ENCODE peak calls at places on chromosomes 6 and 20, in nine cellular contexts. One of them, this sample, is unnamed.

GRCh38 chr6:87830834-87831374 is 128.9 kb upstream of the AKIRIN2 start:
- DNase-seq in lower leg skin: no peak
- DNase-seq in frontal cortex: no peak
- DNase-seq in ecto neural progenitor cell: no peak
- DNase-seq in G401: no peak
- DNase-seq in activated CD8-positive, alpha-beta memory T cell treated with anti-CD3 and anti-CD28 coated beads for 48 hours: no peak
- DNase-seq in progenitor cell of endocrine pancreas: no peak
- DNase-seq in aorta: no peak
- DNase-seq in activated naive CD4-positive, alpha-beta T cell treated with anti-CD3 and anti-CD28 coated beads, Interleukin-2, amount 50 U/mL, for 72 hours: no peak
- DNase-seq in this sample: no peak

GRCh38 chr6:8219352-8219943 is 117.1 kb upstream of the EEF1E1 start:
- DNase-seq in activated CD8-positive, alpha-beta memory T cell treated with anti-CD3 and anti-CD28 coated beads for 48 hours: no peak
- DNase-seq in lower leg skin: peak
- DNase-seq in activated naive CD4-positive, alpha-beta T cell treated with anti-CD3 and anti-CD28 coated beads, Interleukin-2, amount 50 U/mL, for 72 hours: no peak
- DNase-seq in frontal cortex: peak
- DNase-seq in progenitor cell of endocrine pancreas: no peak
- DNase-seq in aorta: no peak
- DNase-seq in G401: peak
- DNase-seq in ecto neural progenitor cell: no peak
- DNase-seq in this sample: no peak

GRCh38 chr6:104597541-104598050 is 262.1 kb downstream of the HACE1 start:
- DNase-seq in G401: peak
- DNase-seq in lower leg skin: no peak
- DNase-seq in ecto neural progenitor cell: no peak
- DNase-seq in frontal cortex: no peak
- DNase-seq in progenitor cell of endocrine pancreas: no peak
- DNase-seq in activated CD8-positive, alpha-beta memory T cell treated with anti-CD3 and anti-CD28 coated beads for 48 hours: no peak
- DNase-seq in aorta: no peak
- DNase-seq in activated naive CD4-positive, alpha-beta T cell treated with anti-CD3 and anti-CD28 coated beads, Interleukin-2, amount 50 U/mL, for 72 hours: no peak
- DNase-seq in this sample: no peak

GRCh38 chr6:152983637-152984386 is 971 bp upstream of the FBXO5 start:
- DNase-seq in lower leg skin: peak
- DNase-seq in ecto neural progenitor cell: peak
- DNase-seq in activated CD8-positive, alpha-beta memory T cell treated with anti-CD3 and anti-CD28 coated beads for 48 hours: peak
- DNase-seq in G401: peak
- DNase-seq in activated naive CD4-positive, alpha-beta T cell treated with anti-CD3 and anti-CD28 coated beads, Interleukin-2, amount 50 U/mL, for 72 hours: peak
- DNase-seq in progenitor cell of endocrine pancreas: peak
- DNase-seq in frontal cortex: no peak
- DNase-seq in aorta: peak
- DNase-seq in this sample: peak

GRCh38 chr6:36404164-36404563 is 16.7 kb upstream of the ETV7 start:
- DNase-seq in activated naive CD4-positive, alpha-beta T cell treated with anti-CD3 and anti-CD28 coated beads, Interleukin-2, amount 50 U/mL, for 72 hours: no peak
- DNase-seq in ecto neural progenitor cell: no peak
- DNase-seq in aorta: no peak
- DNase-seq in activated CD8-positive, alpha-beta memory T cell treated with anti-CD3 and anti-CD28 coated beads for 48 hours: no peak
- DNase-seq in G401: no peak
- DNase-seq in progenitor cell of endocrine pancreas: no peak
- DNase-seq in lower leg skin: no peak
- DNase-seq in frontal cortex: no peak
- DNase-seq in this sample: no peak

GRCh38 chr6:31728767-31729514 is at the start of gene DDAH2:
- DNase-seq in activated naive CD4-positive, alpha-beta T cell treated with anti-CD3 and anti-CD28 coated beads, Interleukin-2, amount 50 U/mL, for 72 hours: no peak
- DNase-seq in frontal cortex: no peak
- DNase-seq in activated CD8-positive, alpha-beta memory T cell treated with anti-CD3 and anti-CD28 coated beads for 48 hours: no peak
- DNase-seq in G401: no peak
- DNase-seq in lower leg skin: peak
- DNase-seq in aorta: peak
- DNase-seq in progenitor cell of endocrine pancreas: no peak
- DNase-seq in ecto neural progenitor cell: no peak
- DNase-seq in this sample: no peak

GRCh38 chr6:35736293-35736894 is 438 bp upstream of the ARMC12 start:
- DNase-seq in activated naive CD4-positive, alpha-beta T cell treated with anti-CD3 and anti-CD28 coated beads, Interleukin-2, amount 50 U/mL, for 72 hours: peak
- DNase-seq in G401: peak
- DNase-seq in progenitor cell of endocrine pancreas: peak
- DNase-seq in aorta: peak
- DNase-seq in ecto neural progenitor cell: peak
- DNase-seq in activated CD8-positive, alpha-beta memory T cell treated with anti-CD3 and anti-CD28 coated beads for 48 hours: no peak
- DNase-seq in lower leg skin: no peak
- DNase-seq in frontal cortex: peak
- DNase-seq in this sample: peak

GRCh38 chr6:150134280-150134920 is 8.4 kb upstream of the PPP1R14C start:
- DNase-seq in G401: no peak
- DNase-seq in activated CD8-positive, alpha-beta memory T cell treated with anti-CD3 and anti-CD28 coated beads for 48 hours: no peak
- DNase-seq in aorta: no peak
- DNase-seq in lower leg skin: no peak
- DNase-seq in progenitor cell of endocrine pancreas: no peak
- DNase-seq in activated naive CD4-positive, alpha-beta T cell treated with anti-CD3 and anti-CD28 coated beads, Interleukin-2, amount 50 U/mL, for 72 hours: no peak
- DNase-seq in frontal cortex: no peak
- DNase-seq in ecto neural progenitor cell: peak
- DNase-seq in this sample: no peak

GRCh38 chr20:44411020-44411756 is 55.7 kb downstream of the HNF4A start:
- DNase-seq in progenitor cell of endocrine pancreas: no peak
- DNase-seq in lower leg skin: no peak
- DNase-seq in aorta: no peak
- DNase-seq in ecto neural progenitor cell: no peak
- DNase-seq in activated CD8-positive, alpha-beta memory T cell treated with anti-CD3 and anti-CD28 coated beads for 48 hours: no peak
- DNase-seq in G401: no peak
- DNase-seq in activated naive CD4-positive, alpha-beta T cell treated with anti-CD3 and anti-CD28 coated beads, Interleukin-2, amount 50 U/mL, for 72 hours: no peak
- DNase-seq in frontal cortex: no peak
- DNase-seq in this sample: no peak

GRCh38 chr20:46347831-46348230 is 39.5 kb upstream of the CDH22 start:
- DNase-seq in ecto neural progenitor cell: no peak
- DNase-seq in aorta: no peak
- DNase-seq in frontal cortex: no peak
- DNase-seq in progenitor cell of endocrine pancreas: no peak
- DNase-seq in lower leg skin: no peak
- DNase-seq in activated CD8-positive, alpha-beta memory T cell treated with anti-CD3 and anti-CD28 coated beads for 48 hours: no peak
- DNase-seq in activated naive CD4-positive, alpha-beta T cell treated with anti-CD3 and anti-CD28 coated beads, Interleukin-2, amount 50 U/mL, for 72 hours: no peak
- DNase-seq in G401: peak
- DNase-seq in this sample: no peak

GRCh38 chr6:150191809-150192208 is 49.0 kb downstream of the PPP1R14C start:
- DNase-seq in lower leg skin: no peak
- DNase-seq in activated naive CD4-positive, alpha-beta T cell treated with anti-CD3 and anti-CD28 coated beads, Interleukin-2, amount 50 U/mL, for 72 hours: no peak
- DNase-seq in frontal cortex: no peak
- DNase-seq in ecto neural progenitor cell: no peak
- DNase-seq in activated CD8-positive, alpha-beta memory T cell treated with anti-CD3 and anti-CD28 coated beads for 48 hours: no peak
- DNase-seq in G401: no peak
- DNase-seq in progenitor cell of endocrine pancreas: no peak
- DNase-seq in aorta: no peak
- DNase-seq in this sample: peak

GRCh38 chr20:25543068-25543467 is 42.3 kb downstream of the NINL start:
- DNase-seq in ecto neural progenitor cell: no peak
- DNase-seq in progenitor cell of endocrine pancreas: no peak
- DNase-seq in G401: no peak
- DNase-seq in lower leg skin: no peak
- DNase-seq in aorta: no peak
- DNase-seq in activated CD8-positive, alpha-beta memory T cell treated with anti-CD3 and anti-CD28 coated beads for 48 hours: no peak
- DNase-seq in activated naive CD4-positive, alpha-beta T cell treated with anti-CD3 and anti-CD28 coated beads, Interleukin-2, amount 50 U/mL, for 72 hours: no peak
- DNase-seq in frontal cortex: no peak
- DNase-seq in this sample: no peak

GRCh38 chr6:105318660-105319059 is 84.2 kb downstream of the PREP start:
- DNase-seq in frontal cortex: no peak
- DNase-seq in lower leg skin: no peak
- DNase-seq in G401: no peak
- DNase-seq in activated CD8-positive, alpha-beta memory T cell treated with anti-CD3 and anti-CD28 coated beads for 48 hours: no peak
- DNase-seq in ecto neural progenitor cell: no peak
- DNase-seq in aorta: no peak
- DNase-seq in activated naive CD4-positive, alpha-beta T cell treated with anti-CD3 and anti-CD28 coated beads, Interleukin-2, amount 50 U/mL, for 72 hours: no peak
- DNase-seq in progenitor cell of endocrine pancreas: no peak
- DNase-seq in this sample: peak

GRCh38 chr6:151536280-151536534 is 42.4 kb downstream of the CCDC170 start:
- DNase-seq in activated CD8-positive, alpha-beta memory T cell treated with anti-CD3 and anti-CD28 coated beads for 48 hours: no peak
- DNase-seq in progenitor cell of endocrine pancreas: no peak
- DNase-seq in lower leg skin: no peak
- DNase-seq in frontal cortex: no peak
- DNase-seq in aorta: no peak
- DNase-seq in G401: no peak
- DNase-seq in ecto neural progenitor cell: no peak
- DNase-seq in activated naive CD4-positive, alpha-beta T cell treated with anti-CD3 and anti-CD28 coated beads, Interleukin-2, amount 50 U/mL, for 72 hours: no peak
- DNase-seq in this sample: no peak

GRCh38 chr20:64131406-64131805 is 24.0 kb upstream of the NPBWR2 start:
- DNase-seq in progenitor cell of endocrine pancreas: no peak
- DNase-seq in activated CD8-positive, alpha-beta memory T cell treated with anti-CD3 and anti-CD28 coated beads for 48 hours: no peak
- DNase-seq in lower leg skin: no peak
- DNase-seq in activated naive CD4-positive, alpha-beta T cell treated with anti-CD3 and anti-CD28 coated beads, Interleukin-2, amount 50 U/mL, for 72 hours: peak
- DNase-seq in ecto neural progenitor cell: no peak
- DNase-seq in frontal cortex: no peak
- DNase-seq in G401: peak
- DNase-seq in aorta: peak
- DNase-seq in this sample: no peak

GRCh38 chr20:63056236-63057132 is 49.7 kb upstream of the BHLHE23 start:
- DNase-seq in frontal cortex: peak
- DNase-seq in activated naive CD4-positive, alpha-beta T cell treated with anti-CD3 and anti-CD28 coated beads, Interleukin-2, amount 50 U/mL, for 72 hours: peak
- DNase-seq in ecto neural progenitor cell: peak
- DNase-seq in G401: peak
- DNase-seq in aorta: peak
- DNase-seq in lower leg skin: no peak
- DNase-seq in activated CD8-positive, alpha-beta memory T cell treated with anti-CD3 and anti-CD28 coated beads for 48 hours: no peak
- DNase-seq in progenitor cell of endocrine pancreas: peak
- DNase-seq in this sample: no peak

GRCh38 chr6:27130668-27131428 is 116.7 kb upstream of the PRSS16 start:
- DNase-seq in progenitor cell of endocrine pancreas: no peak
- DNase-seq in aorta: no peak
- DNase-seq in frontal cortex: no peak
- DNase-seq in G401: no peak
- DNase-seq in activated CD8-positive, alpha-beta memory T cell treated with anti-CD3 and anti-CD28 coated beads for 48 hours: no peak
- DNase-seq in activated naive CD4-positive, alpha-beta T cell treated with anti-CD3 and anti-CD28 coated beads, Interleukin-2, amount 50 U/mL, for 72 hours: no peak
- DNase-seq in ecto neural progenitor cell: no peak
- DNase-seq in lower leg skin: no peak
- DNase-seq in this sample: peak

GRCh38 chr6:3422457-3422816 is 34.4 kb downstream of the SLC22A23 start:
- DNase-seq in aorta: no peak
- DNase-seq in G401: peak
- DNase-seq in lower leg skin: no peak
- DNase-seq in frontal cortex: no peak
- DNase-seq in progenitor cell of endocrine pancreas: no peak
- DNase-seq in ecto neural progenitor cell: no peak
- DNase-seq in activated CD8-positive, alpha-beta memory T cell treated with anti-CD3 and anti-CD28 coated beads for 48 hours: no peak
- DNase-seq in activated naive CD4-positive, alpha-beta T cell treated with anti-CD3 and anti-CD28 coated beads, Interleukin-2, amount 50 U/mL, for 72 hours: no peak
- DNase-seq in this sample: no peak

GRCh38 chr6:142570221-142570671 is 268.4 kb downstream of the ADGRG6 start:
- DNase-seq in ecto neural progenitor cell: no peak
- DNase-seq in aorta: no peak
- DNase-seq in frontal cortex: no peak
- DNase-seq in activated naive CD4-positive, alpha-beta T cell treated with anti-CD3 and anti-CD28 coated beads, Interleukin-2, amount 50 U/mL, for 72 hours: no peak
- DNase-seq in G401: no peak
- DNase-seq in progenitor cell of endocrine pancreas: no peak
- DNase-seq in lower leg skin: no peak
- DNase-seq in activated CD8-positive, alpha-beta memory T cell treated with anti-CD3 and anti-CD28 coated beads for 48 hours: no peak
- DNase-seq in this sample: peak

GRCh38 chr6:47733879-47734558 is 35.6 kb downstream of the ADGRF4 start:
- DNase-seq in G401: peak
- DNase-seq in aorta: no peak
- DNase-seq in frontal cortex: no peak
- DNase-seq in activated naive CD4-positive, alpha-beta T cell treated with anti-CD3 and anti-CD28 coated beads, Interleukin-2, amount 50 U/mL, for 72 hours: no peak
- DNase-seq in ecto neural progenitor cell: no peak
- DNase-seq in lower leg skin: no peak
- DNase-seq in progenitor cell of endocrine pancreas: no peak
- DNase-seq in activated CD8-positive, alpha-beta memory T cell treated with anti-CD3 and anti-CD28 coated beads for 48 hours: no peak
- DNase-seq in this sample: no peak

GRCh38 chr6:33610779-33611421 is 10.2 kb upstream of the ITPR3 start:
- DNase-seq in progenitor cell of endocrine pancreas: no peak
- DNase-seq in aorta: no peak
- DNase-seq in activated naive CD4-positive, alpha-beta T cell treated with anti-CD3 and anti-CD28 coated beads, Interleukin-2, amount 50 U/mL, for 72 hours: no peak
- DNase-seq in ecto neural progenitor cell: peak
- DNase-seq in activated CD8-positive, alpha-beta memory T cell treated with anti-CD3 and anti-CD28 coated beads for 48 hours: no peak
- DNase-seq in lower leg skin: no peak
- DNase-seq in G401: no peak
- DNase-seq in frontal cortex: peak
- DNase-seq in this sample: no peak

GRCh38 chr6:163392533-163392932 is 22.0 kb upstream of the QKI start:
- DNase-seq in activated CD8-positive, alpha-beta memory T cell treated with anti-CD3 and anti-CD28 coated beads for 48 hours: no peak
- DNase-seq in G401: no peak
- DNase-seq in ecto neural progenitor cell: no peak
- DNase-seq in aorta: no peak
- DNase-seq in progenitor cell of endocrine pancreas: no peak
- DNase-seq in frontal cortex: no peak
- DNase-seq in lower leg skin: peak
- DNase-seq in activated naive CD4-positive, alpha-beta T cell treated with anti-CD3 and anti-CD28 coated beads, Interleukin-2, amount 50 U/mL, for 72 hours: no peak
- DNase-seq in this sample: peak

GRCh38 chr6:159692303-159693127 is 526 bp downstream of the SOD2 start:
- DNase-seq in frontal cortex: no peak
- DNase-seq in aorta: peak
- DNase-seq in G401: peak
- DNase-seq in ecto neural progenitor cell: no peak
- DNase-seq in progenitor cell of endocrine pancreas: peak
- DNase-seq in lower leg skin: peak
- DNase-seq in activated CD8-positive, alpha-beta memory T cell treated with anti-CD3 and anti-CD28 coated beads for 48 hours: peak
- DNase-seq in activated naive CD4-positive, alpha-beta T cell treated with anti-CD3 and anti-CD28 coated beads, Interleukin-2, amount 50 U/mL, for 72 hours: no peak
- DNase-seq in this sample: peak

GRCh38 chr20:45359069-45359405 is 3.9 kb upstream of the SYS1 start:
- DNase-seq in ecto neural progenitor cell: no peak
- DNase-seq in lower leg skin: no peak
- DNase-seq in G401: no peak
- DNase-seq in progenitor cell of endocrine pancreas: no peak
- DNase-seq in activated CD8-positive, alpha-beta memory T cell treated with anti-CD3 and anti-CD28 coated beads for 48 hours: no peak
- DNase-seq in frontal cortex: no peak
- DNase-seq in activated naive CD4-positive, alpha-beta T cell treated with anti-CD3 and anti-CD28 coated beads, Interleukin-2, amount 50 U/mL, for 72 hours: no peak
- DNase-seq in aorta: no peak
- DNase-seq in this sample: no peak

This sample was measured in foreskin keratinocyte.